ENCODE peak calls at places on chromosome 2, in four cellular contexts. One of them, this sample, is unnamed.

GRCh38 chr2:229111744-229112143 is 159.3 kb downstream of the PID1 start:
- DNase-seq in H9: no peak
- DNase-seq in mesendoderm: no peak
- DNase-seq in H1: no peak
- DNase-seq in this sample: no peak

GRCh38 chr2:95057535-95058453 is 32.3 kb downstream of the MAL start:
- DNase-seq in mesendoderm: no peak
- DNase-seq in H9: no peak
- DNase-seq in H1: no peak
- DNase-seq in this sample: no peak

GRCh38 chr2:166167451-166167850 is 39.6 kb upstream of the SCN1A start:
- DNase-seq in H1: no peak
- DNase-seq in H9: no peak
- DNase-seq in mesendoderm: peak
- DNase-seq in this sample: peak

GRCh38 chr2:160646684-160647444 is 153.3 kb upstream of the RBMS1 start:
- DNase-seq in mesendoderm: no peak
- DNase-seq in H1: no peak
- DNase-seq in H9: no peak
- DNase-seq in this sample: no peak

GRCh38 chr2:66364495-66364992 is 70.4 kb upstream of the MEIS1 start:
- DNase-seq in mesendoderm: no peak
- DNase-seq in H9: no peak
- DNase-seq in H1: no peak
- DNase-seq in this sample: peak

GRCh38 chr2:64789466-64790320 is 136.0 kb upstream of the SERTAD2 start:
- DNase-seq in mesendoderm: no peak
- DNase-seq in H9: no peak
- DNase-seq in H1: no peak
- DNase-seq in this sample: no peak

GRCh38 chr2:120702751-120703150 is 32.9 kb upstream of the GLI2 start:
- DNase-seq in H9: no peak
- DNase-seq in mesendoderm: no peak
- DNase-seq in H1: no peak
- DNase-seq in this sample: no peak

GRCh38 chr2:173759959-173760358 is 205.2 kb downstream of the SP3 start:
- DNase-seq in H9: no peak
- DNase-seq in mesendoderm: no peak
- DNase-seq in H1: no peak
- DNase-seq in this sample: no peak

GRCh38 chr2:180130403-180130802 is 123.3 kb upstream of the CWC22 start:
- DNase-seq in H1: no peak
- DNase-seq in mesendoderm: no peak
- DNase-seq in H9: no peak
- DNase-seq in this sample: peak

GRCh38 chr2:101795033-101795432 is 97.5 kb downstream of the MAP4K4 start:
- DNase-seq in mesendoderm: no peak
- DNase-seq in H1: no peak
- DNase-seq in H9: no peak
- DNase-seq in this sample: no peak

GRCh38 chr2:238847841-238848565 is at the start of gene TWIST2:
- DNase-seq in H9: peak
- DNase-seq in mesendoderm: peak
- DNase-seq in H1: no peak
- DNase-seq in this sample: peak
- H2AK5ac ChIP-seq in H9: no peak
- H2AK5ac ChIP-seq in mesendoderm: no peak
- H2AK5ac ChIP-seq in H1: no peak
- H2AK5ac ChIP-seq in this sample: peak

GRCh38 chr2:237473474-237474453 is 13.3 kb upstream of the MLPH start:
- DNase-seq in H9: no peak
- DNase-seq in H1: no peak
- DNase-seq in mesendoderm: no peak
- DNase-seq in this sample: peak
- H2AK5ac ChIP-seq in H9: no peak
- H2AK5ac ChIP-seq in H1: no peak
- H2AK5ac ChIP-seq in mesendoderm: no peak
- H2AK5ac ChIP-seq in this sample: peak

GRCh38 chr2:189570565-189570964 is 10.0 kb downstream of the SLC40A1 start:
- DNase-seq in H9: no peak
- DNase-seq in H1: no peak
- DNase-seq in mesendoderm: no peak
- DNase-seq in this sample: peak

GRCh38 chr2:189577108-189577507 is 3.5 kb downstream of the SLC40A1 start:
- DNase-seq in mesendoderm: no peak
- DNase-seq in H9: no peak
- DNase-seq in H1: no peak
- DNase-seq in this sample: no peak

GRCh38 chr2:189578272-189578671 is 2.3 kb downstream of the SLC40A1 start:
- DNase-seq in mesendoderm: no peak
- DNase-seq in H1: no peak
- DNase-seq in H9: no peak
- DNase-seq in this sample: no peak

GRCh38 chr2:189576361-189576760 is 4.2 kb downstream of the SLC40A1 start:
- DNase-seq in H9: no peak
- DNase-seq in mesendoderm: peak
- DNase-seq in H1: no peak
- DNase-seq in this sample: no peak

GRCh38 chr2:189574793-189575475 is 5.7 kb downstream of the SLC40A1 start:
- DNase-seq in mesendoderm: no peak
- DNase-seq in H9: no peak
- DNase-seq in H1: no peak
- DNase-seq in this sample: no peak
- H2AK5ac ChIP-seq in mesendoderm: no peak
- H2AK5ac ChIP-seq in H9: no peak
- H2AK5ac ChIP-seq in H1: no peak
- H2AK5ac ChIP-seq in this sample: no peak

GRCh38 chr2:54603796-54604195 is 119.7 kb upstream of the EML6 start:
- DNase-seq in H9: no peak
- DNase-seq in mesendoderm: no peak
- DNase-seq in H1: no peak
- DNase-seq in this sample: no peak

GRCh38 chr2:54601339-54601738 is 122.1 kb upstream of the EML6 start:
- DNase-seq in mesendoderm: no peak
- DNase-seq in H9: no peak
- DNase-seq in H1: no peak
- DNase-seq in this sample: no peak

GRCh38 chr2:54602736-54603322 is 120.6 kb upstream of the EML6 start:
- DNase-seq in H9: no peak
- DNase-seq in H1: no peak
- DNase-seq in mesendoderm: no peak
- DNase-seq in this sample: peak

GRCh38 chr2:54604771-54605350 is 118.6 kb upstream of the EML6 start:
- DNase-seq in H1: no peak
- DNase-seq in mesendoderm: no peak
- DNase-seq in H9: no peak
- DNase-seq in this sample: no peak

DNA sequence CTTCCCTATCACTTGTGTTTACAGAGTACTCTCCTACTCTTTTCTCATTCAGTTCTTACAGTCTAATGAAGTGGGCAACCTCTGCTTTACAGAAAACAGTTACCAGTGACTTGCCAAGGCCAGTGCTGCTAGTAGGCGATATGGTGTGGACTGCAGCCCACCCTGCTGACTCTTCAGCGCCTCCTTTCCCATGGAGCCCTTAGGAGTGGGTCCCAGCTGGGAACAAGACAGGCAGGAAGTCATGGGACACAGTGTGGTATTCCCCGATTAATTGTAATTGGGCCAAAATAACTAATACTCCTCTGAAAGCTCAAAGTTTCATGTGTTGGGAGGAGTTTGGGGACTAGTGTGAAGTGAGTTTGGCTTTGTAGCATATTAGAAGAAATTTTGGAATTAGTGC is 120.1 kb upstream of the EML6 start:
- DNase-seq in H1: no peak
- DNase-seq in mesendoderm: no peak
- DNase-seq in H9: no peak
- DNase-seq in this sample: peak
- H2AK5ac ChIP-seq in H1: no peak
- H2AK5ac ChIP-seq in mesendoderm: no peak
- H2AK5ac ChIP-seq in H9: no peak
- H2AK5ac ChIP-seq in this sample: peak

GRCh38 chr2:85160946-85161625 is 27.9 kb downstream of the TCF7L1 start:
- DNase-seq in H1: no peak
- DNase-seq in mesendoderm: peak
- DNase-seq in H9: no peak
- DNase-seq in this sample: no peak
- H2AK5ac ChIP-seq in H1: no peak
- H2AK5ac ChIP-seq in mesendoderm: peak
- H2AK5ac ChIP-seq in H9: no peak
- H2AK5ac ChIP-seq in this sample: peak

GRCh38 chr2:149587220-149587949 is at the start of gene MMADHC:
- DNase-seq in H9: peak
- DNase-seq in H1: peak
- DNase-seq in mesendoderm: peak
- DNase-seq in this sample: peak
- H2AK5ac ChIP-seq in H9: no peak
- H2AK5ac ChIP-seq in H1: no peak
- H2AK5ac ChIP-seq in mesendoderm: no peak
- H2AK5ac ChIP-seq in this sample: peak

GRCh38 chr2:42196403-42197267 is 27.5 kb downstream of the EML4 start:
- DNase-seq in H1: peak
- DNase-seq in mesendoderm: peak
- DNase-seq in H9: peak
- DNase-seq in this sample: peak
- H2AK5ac ChIP-seq in H1: no peak
- H2AK5ac ChIP-seq in mesendoderm: no peak
- H2AK5ac ChIP-seq in H9: no peak
- H2AK5ac ChIP-seq in this sample: peak